ENCODE peak calls at places on chromosomes 5 and 9, in seven cellular contexts. W is Calu3, C is GM13976, T is GM10248, Z is SK-N-SH, L is choroid plexus epithelial cell, Y is astrocyte of the spinal cord. G is an unnamed sample.

GRCh38 chr9:77453857-77454647 is 194.1 kb downstream of the GNA14 start:
- DNase-seq in W (no peak), C (no peak), T (no peak), Z (no peak), L (no peak), Y (no peak), G (no peak)

GRCh38 chr5:148403344-148403743 is 19.6 kb downstream of the FBXO38 start:
- DNase-seq in W (no peak), C (peak; percentile 16), T (peak; percentile 18), Z (no peak), L (no peak), Y (no peak), G (no peak)

GRCh38 chr5:159316519-159317383 is 13.5 kb downstream of the IL12B start:
- DNase-seq in W (peak; percentile 57), C (peak; percentile 51), T (peak; percentile 53), Z (peak; percentile 66), L (peak; percentile 91), Y (peak; percentile 64), G (peak; percentile 60)

GRCh38 chr9:84592918-84593317 is 76.6 kb upstream of the NTRK2 start:
- DNase-seq in W (no peak), C (no peak), T (no peak), Z (no peak), L (no peak), Y (no peak), G (no peak)

GRCh38 chr5:12623408-12623807 is 719.2 kb upstream of the CTNND2 start:
- DNase-seq in W (no peak), C (no peak), T (no peak), Z (no peak), L (peak; percentile 1), Y (peak; percentile 3), G (no peak)

GRCh38 chr5:138339086-138339456 is 1.0 kb downstream of the FAM53C start:
- DNase-seq in W (peak; percentile 14), C (no peak), T (no peak), Z (no peak), L (no peak), Y (peak; percentile 12), G (peak; percentile 21)

GRCh38 chr9:93292288-93292615 is 108.3 kb downstream of the WNK2 start:
- DNase-seq in W (no peak), C (peak; percentile 24), T (peak; percentile 15), Z (no peak), L (no peak), Y (no peak), G (peak; percentile 24)

GRCh38 chr5:153447534-153447933 is 42.9 kb upstream of the GRIA1 start:
- DNase-seq in W (no peak), C (no peak), T (no peak), Z (peak; percentile 33), L (no peak), Y (no peak), G (no peak)

GRCh38 chr5:168449166-168449565 is 37.1 kb upstream of the RARS1 start:
- DNase-seq in W (no peak), C (no peak), T (no peak), Z (no peak), L (no peak), Y (no peak), G (no peak)

GRCh38 chr5:668299-668995 is 24.7 kb downstream of the TPPP start:
- DNase-seq in W (no peak), C (no peak), T (no peak), Z (no peak), L (no peak), Y (no peak), G (no peak)

GRCh38 chr5:176770431-176770830 is 39.9 kb upstream of the UNC5A start:
- DNase-seq in W (no peak), C (no peak), T (no peak), Z (no peak), L (no peak), Y (no peak), G (no peak)

GRCh38 chr9:136363606-136364368 is at the start of gene DNLZ:
- DNase-seq in W (peak; percentile 85), C (peak; percentile 98), T (peak; percentile 96), Z (peak; percentile 94), L (peak; percentile 86), Y (peak; percentile 85), G (peak; percentile 99)

GRCh38 chr5:96112703-96113102 is 151.1 kb upstream of the ELL2 start:
- DNase-seq in W (no peak), C (no peak), T (no peak), Z (no peak), L (no peak), Y (no peak), G (no peak)

GRCh38 chr5:113378081-113378480 is 56.7 kb downstream of the TSSK1B start:
- DNase-seq in W (no peak), C (no peak), T (no peak), Z (no peak), L (peak; percentile 41), Y (no peak), G (no peak)

GRCh38 chr5:160293901-160294561 is 18.3 kb downstream of the CCNJL start:
- DNase-seq in W (no peak), C (no peak), T (no peak), Z (no peak), L (peak; percentile 47), Y (peak; percentile 32), G (no peak)

GRCh38 chr9:127428348-127428747 is 4.2 kb downstream of the ZNF79 start:
- DNase-seq in W (no peak), C (no peak), T (no peak), Z (no peak), L (no peak), Y (no peak), G (no peak)

DNA sequence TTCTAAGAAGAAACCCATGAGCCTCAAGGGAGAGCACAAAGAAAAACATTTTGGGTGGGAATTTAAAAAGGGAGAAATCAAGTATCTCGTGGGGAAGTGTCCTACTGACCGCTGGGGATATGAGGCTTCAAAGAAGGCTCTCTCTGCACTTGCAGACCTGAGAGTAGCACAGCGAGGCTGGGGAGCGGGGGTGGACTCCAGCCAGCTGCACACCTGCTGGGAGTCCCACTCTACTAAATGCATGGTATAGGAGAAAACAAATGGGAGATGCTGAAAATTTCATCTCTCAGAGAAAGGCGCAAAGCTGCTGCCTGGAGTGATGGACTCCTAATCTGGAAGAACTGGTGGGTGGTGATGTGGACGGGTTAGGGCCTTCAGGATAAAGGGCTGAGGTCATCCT is 67.0 kb upstream of the EPB41L4B start:
- DNase-seq in W (no peak), C (no peak), T (no peak), Z (no peak), L (no peak), Y (no peak), G (no peak)
- TF ChIP-seq CTCF in W (no peak), C (no peak), T (no peak), Z (no peak), L (no peak), Y (no peak), G (no peak)

DNA sequence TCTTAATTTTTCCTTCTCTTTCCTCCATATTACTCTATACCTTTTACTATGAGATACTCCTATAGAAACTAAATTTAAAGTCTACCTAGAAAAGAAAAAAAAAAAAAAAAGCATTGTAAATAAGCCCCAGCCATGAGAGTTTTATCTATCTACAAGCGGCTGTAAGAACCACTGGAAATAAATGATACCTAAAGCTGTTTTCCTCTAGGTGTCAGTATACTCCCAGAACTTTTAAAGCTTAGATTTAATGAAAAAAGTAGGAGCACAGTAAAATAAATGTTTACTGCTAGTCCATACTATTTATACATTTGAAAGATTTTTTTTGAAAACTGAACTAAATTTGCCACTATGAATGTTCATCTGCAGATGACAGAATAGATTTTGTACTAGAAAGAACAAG is 26.2 kb downstream of the TYRP1 start:
- DNase-seq in W (no peak), C (no peak), T (no peak), Z (peak; percentile 22), L (peak; percentile 73), Y (peak; percentile 63), G (no peak)
- TF ChIP-seq CTCF in W (no peak), C (no peak), T (peak; percentile 30), Z (peak; percentile 74), L (peak; percentile 59), Y (peak; percentile 53), G (peak; percentile 46)

DNA sequence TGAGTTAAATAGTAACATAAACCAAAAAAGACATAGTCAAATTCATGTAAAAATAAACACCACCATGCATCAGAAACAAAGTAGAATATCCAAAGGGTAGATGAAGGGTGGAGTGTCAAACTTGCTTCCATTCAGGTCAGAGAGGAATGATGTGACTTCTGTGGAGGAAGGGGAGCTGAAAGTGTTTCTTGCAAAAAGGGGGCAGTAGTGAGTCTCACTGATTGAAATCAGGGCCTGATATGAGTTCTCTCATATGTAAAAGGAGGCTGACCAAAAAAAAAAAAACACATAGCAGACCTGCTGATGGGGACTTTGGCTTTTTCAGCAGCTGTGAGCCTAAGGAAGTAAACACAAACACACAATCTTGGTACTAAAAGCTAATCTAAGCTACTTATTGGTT is 38.8 kb upstream of the RGMB start:
- DNase-seq in W (no peak), C (no peak), T (no peak), Z (no peak), L (no peak), Y (no peak), G (no peak)
- TF ChIP-seq CTCF in W (peak; percentile 28), C (no peak), T (no peak), Z (no peak), L (no peak), Y (peak; percentile 7), G (no peak)

DNA sequence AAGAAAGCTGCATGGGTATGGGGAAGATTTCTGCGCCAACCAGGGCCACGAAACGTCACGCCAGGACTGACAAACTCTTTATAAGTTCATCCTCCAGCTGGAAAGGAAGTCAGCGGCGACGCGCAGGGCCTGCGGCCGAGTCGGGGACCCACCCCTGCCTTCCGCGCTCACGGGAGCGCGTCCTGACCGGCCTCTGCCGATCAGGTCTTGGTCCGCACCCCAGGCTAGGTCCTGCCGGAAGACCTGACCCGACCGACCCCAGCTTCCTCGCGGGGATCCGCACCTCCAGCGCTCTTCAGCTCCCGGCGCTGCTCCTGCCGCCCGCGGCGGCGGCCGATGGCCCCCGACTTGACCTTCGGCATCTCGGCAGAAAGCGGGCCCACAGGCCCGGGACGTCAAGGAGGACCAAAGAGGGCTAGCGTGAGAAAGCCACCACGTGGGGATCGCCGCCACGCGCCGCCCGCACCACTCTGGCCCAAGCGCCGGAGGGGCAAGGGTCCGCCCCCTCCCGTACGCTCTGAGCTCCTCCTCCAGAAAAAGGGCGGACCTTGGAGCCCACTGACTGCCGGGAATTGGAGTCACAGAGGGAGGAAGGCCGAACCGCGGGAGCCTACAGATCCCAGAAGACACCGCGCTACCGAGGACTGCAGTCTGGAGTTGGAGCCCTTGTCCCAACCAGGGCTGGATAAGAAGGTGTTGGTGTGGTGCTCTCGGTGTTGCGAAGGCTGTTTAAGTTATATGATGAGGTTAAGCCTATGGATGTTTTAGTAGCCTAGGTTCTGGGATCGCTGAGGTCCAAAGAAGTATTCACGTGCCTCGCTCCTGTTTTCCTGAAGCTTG is at the start of gene DIMT1:
- DNase-seq in W (peak; percentile 95), C (peak; percentile 96), T (peak; percentile 96), Z (peak; percentile 95), L (peak; percentile 99), Y (peak; percentile 97), G (peak; percentile 96)
- TF ChIP-seq CTCF in W (no peak), C (no peak), T (no peak), Z (no peak), L (no peak), Y (no peak), G (no peak)

G was measured in GM13977.